ENCODE peak calls at places on chromosomes 13 and 19, in ten cellular contexts. J is WTC11; K is B cell; E is CD4-positive, alpha-beta T cell; R is activated naive CD8-positive, alpha-beta T cell treated with anti-CD3 and anti-CD28 coated beads for 36 hours; T is NCI-H69; C is HTR-8/SVneo; I is ascending aorta; V is right cardiac atrium; S is H54. Y is an unnamed sample.

GRCh38 chr19:17332677-17333581 is 1.7 kb downstream of the ANO8 start:
- DNase-seq in T (peak; percentile 77), E (peak; percentile 25), K (no peak), I (no peak), R (peak; percentile 63), C (peak; percentile 48), S (no peak), V (peak; percentile 32), J (peak; percentile 90), Y (no peak)

GRCh38 chr13:64534302-64534701 is 2695.8 kb downstream of the PCDH9 start:
- DNase-seq in V (no peak), R (no peak), T (no peak), J (no peak), S (no peak), C (no peak), K (no peak), E (no peak), I (no peak), Y (no peak)

GRCh38 chr13:73657821-73658540 is 476.2 kb downstream of the KLF12 start:
- DNase-seq in S (no peak), E (no peak), T (no peak), I (peak; percentile 77), J (no peak), R (no peak), K (no peak), V (peak; percentile 80), C (no peak), Y (no peak)

GRCh38 chr13:27097691-27098090 is 73.9 kb downstream of the USP12 start:
- DNase-seq in R (no peak), S (no peak), J (no peak), K (no peak), T (no peak), E (no peak), C (no peak), V (no peak), I (no peak), Y (no peak)

GRCh38 chr13:62625214-62625613 is 1209.6 kb upstream of the PCDH20 start:
- DNase-seq in I (no peak), R (no peak), E (no peak), T (no peak), C (no peak), S (no peak), J (no peak), V (no peak), K (no peak), Y (no peak)

GRCh38 chr13:41050041-41050440 is 11.3 kb upstream of the WBP4 start:
- DNase-seq in S (no peak), K (no peak), J (no peak), V (no peak), T (no peak), C (no peak), R (no peak), E (no peak), I (no peak), Y (no peak)

GRCh38 chr19:54281008-54281728 is at the start of gene LILRB2:
- DNase-seq in R (no peak), T (no peak), V (no peak), I (no peak), J (no peak), C (no peak), E (no peak), K (peak; percentile 44), S (no peak), Y (no peak)

GRCh38 chr13:43878897-43879322 is 630 bp downstream of the CCDC122 start:
- DNase-seq in C (peak; percentile 10), J (no peak), S (peak; percentile 26), R (peak; percentile 40), K (no peak), V (peak; percentile 84), E (no peak), I (peak; percentile 89), T (peak; percentile 65), Y (peak; percentile 90)

GRCh38 chr19:10223488-10224213 is 7.5 kb downstream of the S1PR2 start:
- DNase-seq in C (no peak), E (no peak), R (no peak), T (no peak), I (no peak), K (no peak), J (no peak), V (no peak), S (no peak), Y (no peak)

GRCh38 chr19:35889370-35890112 is 10.8 kb downstream of the NFKBID start:
- DNase-seq in I (no peak), V (no peak), T (no peak), C (no peak), J (no peak), K (no peak), E (no peak), R (no peak), S (no peak), Y (no peak)

GRCh38 chr19:58357798-58358145 is 4.5 kb upstream of the A1BG start:
- DNase-seq in V (no peak), S (no peak), R (no peak), I (no peak), K (peak; percentile 44), J (no peak), T (no peak), C (no peak), E (no peak), Y (no peak)

GRCh38 chr19:8451885-8452284 is 7.1 kb downstream of the HNRNPM start:
- DNase-seq in I (no peak), J (no peak), T (peak; percentile 27), K (no peak), R (no peak), S (peak; percentile 50), E (no peak), C (no peak), V (no peak), Y (peak; percentile 69)

GRCh38 chr13:95745289-95745688 is 68.3 kb downstream of the DNAJC3 start:
- DNase-seq in I (no peak), R (no peak), S (no peak), C (no peak), E (no peak), K (no peak), J (no peak), T (no peak), V (no peak), Y (no peak)

GRCh38 chr13:42270857-42271215 is 1.1 kb upstream of the AKAP11 start:
- DNase-seq in J (no peak), I (no peak), E (no peak), S (no peak), T (no peak), V (no peak), R (no peak), C (no peak), K (no peak), Y (no peak)

GRCh38 chr13:25167349-25167748 is 4.7 kb downstream of the AMER2 start:
- DNase-seq in I (no peak), J (no peak), T (no peak), R (no peak), E (no peak), K (no peak), C (no peak), V (no peak), S (no peak), Y (no peak)

GRCh38 chr19:413756-414420 is 4.9 kb upstream of the C2CD4C start:
- DNase-seq in C (no peak), I (no peak), T (peak; percentile 69), J (no peak), V (peak; percentile 4), E (no peak), S (no peak), K (no peak), R (no peak), Y (no peak)

GRCh38 chr13:75870397-75870801 is 234.3 kb downstream of the LMO7 start:
- DNase-seq in I (no peak), S (no peak), R (no peak), E (no peak), J (no peak), K (peak; percentile 22), V (no peak), T (peak; percentile 30), C (peak; percentile 17), Y (peak; percentile 53)

GRCh38 chr13:39616087-39616694 is 13.2 kb upstream of the LHFPL6 start:
- DNase-seq in J (peak; percentile 54), C (peak; percentile 51), V (peak; percentile 24), I (peak; percentile 66), K (peak; percentile 56), T (peak; percentile 73), R (peak; percentile 12), E (peak; percentile 2), S (peak; percentile 11), Y (peak; percentile 78)

GRCh38 chr19:20640545-20640944 is 20.8 kb downstream of the ZNF626 start:
- DNase-seq in I (no peak), T (no peak), V (no peak), S (no peak), C (no peak), R (no peak), K (no peak), J (no peak), E (no peak), Y (no peak)

GRCh38 chr19:1131718-1132552 is 28.1 kb downstream of the GPX4 start:
- DNase-seq in C (peak; percentile 59), J (peak; percentile 69), I (peak; percentile 97), R (peak; percentile 90), T (peak; percentile 31), E (peak; percentile 85), K (peak; percentile 93), S (peak; percentile 84), V (peak; percentile 93), Y (peak; percentile 73)

GRCh38 chr13:101231751-101232428 is 184.4 kb downstream of the NALCN start:
- DNase-seq in V (no peak), T (no peak), I (no peak), K (no peak), C (peak; percentile 2), R (no peak), S (peak; percentile 56), J (no peak), E (no peak), Y (peak; percentile 44)

GRCh38 chr19:46371371-46371901 is 24.5 kb downstream of the PPP5C start:
- DNase-seq in R (no peak), J (no peak), I (peak; percentile 59), C (no peak), V (no peak), T (no peak), E (no peak), K (no peak), S (no peak), Y (no peak)

GRCh38 chr13:76980075-76980718 is 11.7 kb upstream of the CLN5 start:
- DNase-seq in T (peak; percentile 77), V (peak; percentile 80), K (peak; percentile 93), R (peak; percentile 90), E (peak; percentile 85), S (peak; percentile 77), I (peak; percentile 85), J (peak; percentile 96), C (peak; percentile 72), Y (peak; percentile 66)

GRCh38 chr13:78660130-78660857 is 1.3 kb upstream of the OBI1 start:
- DNase-seq in K (peak; percentile 33), I (no peak), R (peak; percentile 8), V (no peak), C (no peak), T (no peak), S (no peak), J (no peak), E (peak; percentile 5), Y (peak; percentile 27)

GRCh38 chr13:113562866-113563265 is 21.7 kb upstream of the TFDP1 start:
- DNase-seq in C (no peak), E (no peak), I (no peak), K (no peak), S (no peak), R (no peak), J (no peak), V (no peak), T (no peak), Y (no peak)

GRCh38 chr13:103178986-103179695 is 112.9 kb upstream of the SLC10A2 start:
- DNase-seq in V (no peak), I (no peak), C (no peak), K (no peak), R (no peak), T (peak; percentile 95), E (no peak), S (no peak), J (no peak), Y (no peak)